ENCODE peak calls at places on chromosomes 11 and 22, in eight cellular contexts. T is A549, Z is SK-N-SH, G is tibial nerve, S is sigmoid colon, X is transverse colon, O is H1, K is ovary. E is an unnamed sample.

GRCh38 chr11:82996966-82997606 is 74.6 kb downstream of the RAB30 start:
- DNase-seq in T (no peak), Z (no peak), G (no peak), S (no peak), X (peak; percentile 80), O (no peak), K (no peak), E (no peak)

GRCh38 chr11:111665779-111666178 is 63.5 kb downstream of the SIK2 start:
- DNase-seq in T (peak; percentile 2), Z (no peak), G (no peak), S (no peak), X (no peak), O (no peak), K (no peak), E (no peak)

GRCh38 chr11:19820100-19820499 is 107.5 kb downstream of the NAV2 start:
- DNase-seq in T (no peak), Z (no peak), G (no peak), S (no peak), X (no peak), O (no peak), K (no peak), E (no peak)

GRCh38 chr11:34250732-34251639 is 106.8 kb downstream of the ABTB2 start:
- DNase-seq in T (peak; percentile 71), Z (peak; percentile 57), G (no peak), S (no peak), X (peak; percentile 53), O (no peak), K (no peak), E (no peak)

GRCh38 chr22:45320326-45320976 is 10.7 kb downstream of the FAM118A start:
- DNase-seq in T (no peak), Z (no peak), G (no peak), S (no peak), X (no peak), O (no peak), K (no peak), E (no peak)

GRCh38 chr22:38442967-38443674 is 11.9 kb downstream of the KCNJ4 start:
- DNase-seq in T (no peak), Z (no peak), G (no peak), S (no peak), X (no peak), O (no peak), K (no peak), E (no peak)

GRCh38 chr11:83156996-83157754 is at the start of gene PCF11:
- DNase-seq in T (peak; percentile 28), Z (no peak), G (no peak), S (no peak), X (no peak), O (no peak), K (no peak), E (no peak)

GRCh38 chr11:67277231-67277961 is 11.1 kb downstream of the GRK2 start:
- DNase-seq in T (no peak), Z (no peak), G (peak; percentile 86), S (peak; percentile 96), X (peak; percentile 94), O (no peak), K (peak; percentile 83), E (peak; percentile 94)

GRCh38 chr22:44046485-44047141 is 22.5 kb downstream of the PARVB start:
- DNase-seq in T (no peak), Z (no peak), G (no peak), S (no peak), X (no peak), O (no peak), K (no peak), E (no peak)

GRCh38 chr11:44270403-44271192 is 39.3 kb downstream of the ALX4 start:
- DNase-seq in T (no peak), Z (no peak), G (no peak), S (no peak), X (no peak), O (no peak), K (no peak), E (no peak)

GRCh38 chr22:37178350-37179125 is 9.5 kb downstream of the C1QTNF6 start:
- DNase-seq in T (no peak), Z (no peak), G (no peak), S (no peak), X (peak; percentile 76), O (no peak), K (no peak), E (peak; percentile 70)

GRCh38 chr22:46941958-46942815 is 179.7 kb downstream of the TBC1D22A start:
- DNase-seq in T (no peak), Z (no peak), G (no peak), S (no peak), X (no peak), O (no peak), K (no peak), E (no peak)

GRCh38 chr11:126512741-126513715 is 157.5 kb downstream of the ST3GAL4 start:
- DNase-seq in T (no peak), Z (no peak), G (no peak), S (peak; percentile 41), X (no peak), O (no peak), K (no peak), E (no peak)

GRCh38 chr11:31641477-31642062 is 132.0 kb downstream of the ELP4 start:
- DNase-seq in T (peak; percentile 1), Z (peak; percentile 5), G (no peak), S (no peak), X (peak; percentile 8), O (peak; percentile 17), K (no peak), E (no peak)

GRCh38 chr11:31640611-31641010 is 131.0 kb downstream of the ELP4 start:
- DNase-seq in T (no peak), Z (no peak), G (no peak), S (no peak), X (no peak), O (no peak), K (no peak), E (no peak)

GRCh38 chr11:31645747-31646146 is 136.2 kb downstream of the ELP4 start:
- DNase-seq in T (peak; percentile 13), Z (no peak), G (no peak), S (no peak), X (no peak), O (no peak), K (no peak), E (no peak)

GRCh38 chr11:31646206-31646605 is 136.6 kb downstream of the ELP4 start:
- DNase-seq in T (no peak), Z (no peak), G (no peak), S (no peak), X (no peak), O (no peak), K (no peak), E (no peak)

GRCh38 chr11:31643831-31644230 is 134.3 kb downstream of the ELP4 start:
- DNase-seq in T (peak; percentile 0), Z (no peak), G (no peak), S (no peak), X (no peak), O (no peak), K (no peak), E (no peak)
- TF ChIP-seq EP300 in T (no peak), Z (no peak), G (no peak), S (no peak), X (no peak), O (no peak), K (no peak), E (no peak)

DNA sequence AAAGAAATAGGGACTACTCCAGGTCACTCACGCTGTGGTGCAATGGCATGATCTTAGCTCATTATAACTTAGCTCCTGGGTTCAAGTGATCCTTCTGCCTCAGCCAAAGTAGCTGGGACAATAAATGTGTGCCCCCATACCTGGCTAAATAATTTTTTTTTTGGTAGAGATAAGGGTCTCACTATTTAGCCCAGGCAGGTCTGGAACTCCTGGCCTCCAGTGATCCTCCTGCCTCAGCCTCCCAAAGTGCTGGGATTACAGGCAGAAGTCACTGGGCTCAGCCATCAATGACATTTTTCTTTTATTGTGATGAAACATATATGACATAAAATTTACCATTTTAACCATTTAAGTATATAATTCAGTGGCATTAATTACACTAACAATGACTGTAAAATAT is 10.6 kb downstream of the SLC5A4 start:
- DNase-seq in T (no peak), Z (no peak), G (no peak), S (no peak), X (no peak), O (no peak), K (no peak), E (no peak)
- TF ChIP-seq CTCF in T (no peak), Z (no peak), G (no peak), S (no peak), X (no peak), O (no peak), K (no peak), E (no peak)

GRCh38 chr11:108324587-108324986 is 101.7 kb downstream of the ATM start:
- DNase-seq in T (no peak), Z (no peak), G (no peak), S (no peak), X (no peak), O (no peak), K (no peak), E (no peak)
- TF ChIP-seq EP300 in T (no peak), Z (no peak), G (no peak), S (no peak), X (no peak), O (no peak), K (no peak), E (no peak)

DNA sequence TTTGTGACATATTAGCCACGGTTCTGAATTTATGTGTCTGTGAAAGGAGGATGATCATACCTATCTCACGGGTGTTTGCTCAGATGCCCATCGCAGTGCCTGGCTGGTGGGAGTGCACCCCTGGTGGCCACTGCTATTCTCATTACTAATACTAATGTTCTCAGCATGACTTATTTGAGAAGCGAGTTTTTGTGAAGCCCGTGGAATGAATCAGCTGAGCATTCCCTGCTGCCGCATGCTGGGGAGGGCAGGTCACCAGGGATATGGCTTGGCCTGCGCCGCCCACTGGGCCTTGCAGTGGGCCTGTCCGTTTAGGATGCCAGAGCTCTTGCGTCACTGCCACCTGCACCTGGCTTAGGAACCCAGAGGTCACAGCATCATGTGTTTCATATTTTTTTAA is 16.8 kb downstream of the CTTN start:
- DNase-seq in T (peak; percentile 18), Z (no peak), G (no peak), S (no peak), X (no peak), O (no peak), K (no peak), E (no peak)
- TF ChIP-seq CTCF in T (peak; percentile 10), Z (peak; percentile 51), G (peak; percentile 10), S (no peak), X (no peak), O (no peak), K (no peak), E (no peak)

GRCh38 chr11:75667831-75668507 is 869 bp downstream of the MAP6 start:
- DNase-seq in T (peak; percentile 35), Z (peak; percentile 95), G (no peak), S (peak; percentile 79), X (peak; percentile 24), O (no peak), K (peak; percentile 78), E (no peak)

GRCh38 chr11:75665126-75665525 is 3.7 kb downstream of the MAP6 start:
- DNase-seq in T (no peak), Z (no peak), G (no peak), S (no peak), X (no peak), O (no peak), K (no peak), E (no peak)

GRCh38 chr11:75668508-75669297 is at the start of gene MAP6:
- DNase-seq in T (peak; percentile 21), Z (peak; percentile 85), G (no peak), S (no peak), X (peak; percentile 25), O (no peak), K (no peak), E (no peak)

GRCh38 chr11:75664366-75664765 is 4.5 kb downstream of the MAP6 start:
- DNase-seq in T (no peak), Z (no peak), G (no peak), S (no peak), X (no peak), O (no peak), K (no peak), E (no peak)

GRCh38 chr11:75667268-75667830 is 1.5 kb downstream of the MAP6 start:
- DNase-seq in T (peak; percentile 38), Z (peak; percentile 82), G (no peak), S (no peak), X (peak; percentile 9), O (no peak), K (peak; percentile 22), E (no peak)
- TF ChIP-seq EP300 in T (no peak), Z (no peak), G (no peak), S (no peak), X (no peak), O (no peak), K (no peak), E (no peak)